ENCODE peak calls at places on chromosomes 12 and 14, in four cellular contexts. J is HepG2, X is H1, L is GM12878. Q is an unnamed sample.

GRCh38 chr12:46269429-46270241 is 792 bp upstream of the SLC38A1 start:
- DNase-seq in J (no peak), X (peak; percentile 70), L (no peak), Q (no peak)

GRCh38 chr12:31362115-31362758 is 36.3 kb upstream of the SINHCAF start:
- DNase-seq in L (no peak), X (peak; percentile 68), J (peak; percentile 66), Q (no peak)

GRCh38 chr14:93044116-93044515 is 71.6 kb downstream of the ITPK1 start:
- DNase-seq in X (no peak), L (no peak), J (no peak), Q (no peak)

GRCh38 chr12:126069549-126070165 is 1004.4 kb downstream of the AACS start:
- DNase-seq in J (peak; percentile 33), L (no peak), X (peak; percentile 90), Q (peak; percentile 20)

GRCh38 chr14:50697659-50698290 is 29.7 kb upstream of the SAV1 start:
- DNase-seq in J (no peak), L (no peak), X (no peak), Q (no peak)

GRCh38 chr14:19974844-19975243 is 547 bp upstream of the OR4K15 start:
- DNase-seq in J (no peak), L (no peak), X (no peak), Q (no peak)

GRCh38 chr14:95143813-95144620 is 13.3 kb downstream of the DICER1 start:
- DNase-seq in J (no peak), L (no peak), X (no peak), Q (no peak)

GRCh38 chr12:38886064-38886463 is 19.3 kb downstream of the CPNE8 start:
- DNase-seq in X (no peak), J (peak; percentile 52), L (no peak), Q (no peak)

GRCh38 chr14:101875041-101875725 is 89.2 kb upstream of the DYNC1H1 start:
- DNase-seq in J (no peak), X (no peak), L (no peak), Q (no peak)

GRCh38 chr12:92987846-92988621 is 58.9 kb upstream of the EEA1 start:
- DNase-seq in X (peak; percentile 49), J (peak; percentile 45), L (peak; percentile 98), Q (no peak)

GRCh38 chr14:77782202-77782601 is 17.7 kb upstream of the ADCK1 start:
- DNase-seq in X (no peak), L (no peak), J (no peak), Q (no peak)

GRCh38 chr12:117533687-117534086 is 172.3 kb upstream of the NOS1 start:
- DNase-seq in L (no peak), X (no peak), J (no peak), Q (no peak)

GRCh38 chr12:79643821-79644220 is 46.9 kb downstream of the PAWR start:
- DNase-seq in X (no peak), L (no peak), J (peak; percentile 82), Q (no peak)

GRCh38 chr14:95157987-95158712 is 821 bp upstream of the DICER1 start:
- DNase-seq in L (no peak), X (no peak), J (peak; percentile 20), Q (no peak)

GRCh38 chr14:103121846-103122577 is 1.2 kb upstream of the TNFAIP2 start:
- DNase-seq in J (peak; percentile 74), X (peak; percentile 80), L (no peak), Q (peak; percentile 86)

GRCh38 chr12:68113644-68114043 is 45.9 kb downstream of the IFNG start:
- DNase-seq in L (no peak), X (peak; percentile 77), J (no peak), Q (no peak)

GRCh38 chr12:6961695-6962284 is 8.7 kb downstream of the PHB2 start:
- DNase-seq in L (no peak), J (peak; percentile 81), X (peak; percentile 79), Q (peak; percentile 78)

GRCh38 chr14:60777856-60778578 is 43.5 kb downstream of the MNAT1 start:
- DNase-seq in L (no peak), X (no peak), J (no peak), Q (no peak)

GRCh38 chr12:8886515-8887284 is 27.6 kb upstream of the PHC1 start:
- DNase-seq in X (no peak), L (no peak), J (no peak), Q (no peak)

GRCh38 chr14:34072921-34073320 is 122.0 kb upstream of the EGLN3 start:
- DNase-seq in J (no peak), L (no peak), X (no peak), Q (no peak)

GRCh38 chr12:50825372-50825838 is 17.3 kb upstream of the TMPRSS12 start:
- DNase-seq in J (peak; percentile 62), X (no peak), L (no peak), Q (peak; percentile 36)

GRCh38 chr12:92079054-92079385 is 66.6 kb downstream of the BTG1 start:
- DNase-seq in X (no peak), L (no peak), J (no peak), Q (no peak)

GRCh38 chr14:71117839-71118743 is 210.8 kb downstream of the PCNX1 start:
- DNase-seq in L (no peak), J (peak; percentile 18), X (no peak), Q (no peak)

GRCh38 chr12:14239350-14239934 is 126.0 kb upstream of the ATF7IP start:
- DNase-seq in J (peak; percentile 85), X (peak; percentile 61), L (peak; percentile 86), Q (peak; percentile 45)

GRCh38 chr12:54222609-54223008 is 33.8 kb upstream of the SMUG1 start:
- DNase-seq in J (no peak), X (no peak), L (no peak), Q (no peak)

GRCh38 chr12:104055686-104056388 is 5.8 kb upstream of the GLT8D2 start:
- DNase-seq in J (no peak), X (no peak), L (no peak), Q (peak; percentile 82)
- TF ChIP-seq TCF12 in J (no peak), X (no peak), L (no peak), Q (no peak)

GRCh38 chr14:100841445-100842403 is 15.8 kb downstream of the MEG3 start:
- DNase-seq in J (no peak), X (no peak), L (no peak), Q (no peak)

GRCh38 chr14:100839573-100840175 is 13.8 kb downstream of the MEG3 start:
- DNase-seq in J (no peak), X (no peak), L (no peak), Q (peak; percentile 59)

GRCh38 chr14:100842799-100843198 is 16.9 kb downstream of the MEG3 start:
- DNase-seq in X (no peak), J (no peak), L (no peak), Q (no peak)

GRCh38 chr14:100840286-100840685 is 14.4 kb downstream of the MEG3 start:
- DNase-seq in J (no peak), L (no peak), X (peak; percentile 63), Q (no peak)

GRCh38 chr14:100840751-100841444 is 15.0 kb downstream of the MEG3 start:
- DNase-seq in X (no peak), L (no peak), J (no peak), Q (no peak)
- H3K79me2 ChIP-seq in X (no peaks in the 10 kb centered on the region), L (no peaks in the 10 kb centered on the region), J (no peaks in the 10 kb centered on the region), Q (no peaks in the 10 kb centered on the region)

GRCh38 chr14:80951491-80951890 is 3.9 kb upstream of the TSHR start:
- DNase-seq in L (no peak), X (no peak), J (no peak), Q (no peak)

GRCh38 chr14:80946797-80947196 is 5.3 kb upstream of the CEP128 start:
- DNase-seq in X (no peak), J (no peak), L (no peak), Q (no peak)

GRCh38 chr14:80946187-80946586 is 4.6 kb upstream of the CEP128 start:
- DNase-seq in X (no peak), L (no peak), J (no peak), Q (no peak)

GRCh38 chr14:80944861-80945617 is 3.5 kb upstream of the CEP128 start:
- DNase-seq in L (no peak), J (no peak), X (no peak), Q (no peak)

GRCh38 chr14:80948291-80948690 is 6.8 kb upstream of the CEP128 start:
- DNase-seq in L (no peak), X (no peak), J (no peak), Q (no peak)
- TF ChIP-seq TCF12 in L (no peak), X (no peak), J (no peak), Q (no peak)

GRCh38 chr14:89401783-89402182 is 15.2 kb downstream of the FOXN3 start:
- DNase-seq in L (no peak), J (no peak), X (no peak), Q (no peak)
- H3K79me2 ChIP-seq in L (peaks cover 73% of the 10 kb centered on the region), J (peaks cover 95% of the 10 kb centered on the region), X (peaks cover 69% of the 10 kb centered on the region), Q (peaks cover 32% of the 10 kb centered on the region)

DNA sequence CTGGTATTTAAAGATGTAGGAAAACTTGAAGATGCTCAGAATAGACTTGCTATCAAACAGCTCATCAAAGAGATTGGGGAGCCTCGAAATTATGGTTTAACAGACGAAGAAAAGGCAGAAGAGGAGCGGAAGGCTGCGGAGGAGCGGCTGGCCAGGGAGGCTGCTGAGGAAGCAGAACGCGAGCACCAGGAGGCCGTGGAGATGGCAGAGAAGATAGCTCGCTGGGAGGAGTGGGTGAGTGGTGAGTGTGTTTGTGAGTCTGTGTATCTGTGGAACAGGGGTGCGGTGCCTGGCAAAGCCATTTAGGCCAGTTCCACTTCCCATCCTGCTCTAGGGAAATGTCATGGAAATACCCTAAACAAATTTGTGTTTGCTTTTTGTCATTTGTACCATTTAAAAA is 19.2 kb upstream of the PAPOLA start:
- DNase-seq in X (no peak), J (no peak), L (no peak), Q (peak; percentile 16)
- TF ChIP-seq TCF12 in X (no peak), J (no peak), L (no peak), Q (no peak)

GRCh38 chr12:107984973-107985372 is 144.1 kb upstream of the WSCD2 start:
- DNase-seq in L (no peak), X (no peak), J (no peak), Q (no peak)
- H3K79me2 ChIP-seq in L (no peaks in the 10 kb centered on the region), X (no peaks in the 10 kb centered on the region), J (no peaks in the 10 kb centered on the region), Q (no peaks in the 10 kb centered on the region)

GRCh38 chr12:89134213-89134770 is 218.0 kb downstream of the DUSP6 start:
- DNase-seq in L (no peak), J (peak; percentile 12), X (no peak), Q (no peak)

GRCh38 chr12:89140141-89140540 is 212.2 kb downstream of the DUSP6 start:
- DNase-seq in L (no peak), X (no peak), J (no peak), Q (no peak)

GRCh38 chr12:89140580-89141236 is 211.6 kb downstream of the DUSP6 start:
- DNase-seq in X (no peak), J (no peak), L (no peak), Q (no peak)

GRCh38 chr12:89138048-89138852 is 214.1 kb downstream of the DUSP6 start:
- DNase-seq in J (no peak), L (no peak), X (no peak), Q (no peak)

DNA sequence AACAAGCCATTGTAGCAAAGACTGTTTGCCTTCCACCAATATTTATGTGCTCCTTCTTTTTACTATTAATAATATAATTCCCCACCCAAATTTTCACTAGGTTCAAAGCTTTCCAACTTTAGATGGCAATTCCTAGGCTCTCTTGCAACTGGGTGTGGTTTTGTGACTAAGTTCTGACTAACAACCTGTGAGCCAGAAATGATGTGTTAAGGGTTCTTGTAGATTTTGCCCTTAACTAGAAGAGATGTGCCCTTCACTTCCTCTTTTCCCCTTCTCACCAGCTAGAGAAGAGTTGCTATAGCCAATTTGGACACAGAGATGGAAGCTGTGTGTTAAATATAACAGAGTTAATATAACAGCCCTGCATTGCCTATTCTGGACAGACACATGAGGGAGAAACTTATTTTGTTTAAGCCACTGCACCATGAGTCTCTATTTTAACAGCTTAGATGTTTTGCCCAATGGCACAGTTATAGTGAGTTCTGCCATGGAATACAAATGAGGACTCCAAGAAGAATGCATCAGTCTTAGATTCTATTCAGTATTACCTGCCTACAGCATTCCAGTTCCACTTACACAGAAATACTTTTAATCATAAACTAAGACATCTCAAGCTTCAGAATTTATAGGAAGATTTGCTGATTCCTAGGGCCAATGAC is 216.2 kb downstream of the DUSP6 start:
- DNase-seq in X (no peak), J (no peak), L (no peak), Q (no peak)
- TF ChIP-seq TCF12 in X (no peak), J (no peak), L (no peak), Q (no peak)

Q was measured in SK-N-SH.